ENCODE peak calls at places on chromosomes 4 and X, in four cellular contexts. O is stimulated activated naive B cell treated with anti-CD40 and anti-IgM and Interleukin-4, amounts not matched to agents 10 μg/mL and 1 μg/mL and 100 μg/mL, for 72 hours; D is BJ; H is central memory CD4-positive, alpha-beta T cell. I is an unnamed sample.
A peak's percentile ranks its signal among the peaks of the same experiment; 100 is the strongest.

GRCh38 chr4:57158221-57158620 is 48.0 kb upstream of the IGFBP7 start:
- DNase-seq in O (no peak), D (no peak), H (no peak), I (no peak)

GRCh38 chr4:101103381-101104142 is 243.8 kb downstream of the PPP3CA start:
- DNase-seq in O (no peak), D (no peak), H (no peak), I (no peak)

GRCh38 chrX:334971-335757 is 16.6 kb upstream of the GTPBP6 start:
- DNase-seq in O (no peak), D (no peak), H (no peak), I (no peak)

GRCh38 chr4:168486961-168487820 is 6.9 kb upstream of the DDX60L start:
- DNase-seq in O (no peak), D (peak; percentile 27), H (no peak), I (no peak)

GRCh38 chr4:105466580-105466979 is 7.3 kb downstream of the PPA2 start:
- DNase-seq in O (no peak), D (no peak), H (no peak), I (no peak)

GRCh38 chr4:185754961-185755360 is 57.0 kb downstream of the SORBS2 start:
- DNase-seq in O (no peak), D (no peak), H (no peak), I (no peak)

GRCh38 chr4:6471303-6472007 is 959 bp downstream of the PPP2R2C start:
- DNase-seq in O (no peak), D (no peak), H (no peak), I (no peak)

GRCh38 chr4:123577507-123577906 is 180.9 kb downstream of the SPRY1 start:
- DNase-seq in O (no peak), D (no peak), H (no peak), I (no peak)

GRCh38 chrX:110087485-110088356 is 84.8 kb downstream of the TMEM164 start:
- DNase-seq in O (no peak), D (peak; percentile 31), H (no peak), I (peak; percentile 69)

GRCh38 chrX:134603806-134604700 is 54.2 kb downstream of the PLAC1 start:
- DNase-seq in O (no peak), D (peak; percentile 62), H (no peak), I (peak; percentile 91)